ENCODE peak calls at places on chromosomes 13 and 19, in ten cellular contexts. J is AG20443; G is activated naive CD8-positive, alpha-beta T cell treated with anti-CD3 and anti-CD28 coated beads for 36 hours; B is lower leg skin; S is left ventricle myocardium inferior; L is WERI-Rb-1; K is stimulated activated CD8-positive, alpha-beta memory T cell treated with anti-CD3 and anti-CD28 coated beads, Interleukin-2, amount 100 ng/mL, for 1 hour; E is MCF 10A; V is CD4-positive, CD25-positive, alpha-beta regulatory T cell; C is stimulated activated CD4-positive, alpha-beta T cell treated with anti-CD3 and anti-CD28 coated beads, Interleukin-1b, Interleukin-23, amount 100 ng/mL, for 24 hours. T is an unnamed sample.

GRCh38 chr19:8085606-8086464 is 33.3 kb downstream of the CCL25 start:
- DNase-seq in C (no peak), G (no peak), S (no peak), V (no peak), B (no peak), K (no peak), J (no peak), L (peak), E (no peak), T (no peak)

GRCh38 chr19:45542234-45542668 is 35.0 kb downstream of the VASP start:
- DNase-seq in L (no peak), C (no peak), S (no peak), V (no peak), J (no peak), B (no peak), E (no peak), K (no peak), G (no peak), T (no peak)

GRCh38 chr19:3123956-3124355 is 11.9 kb upstream of the GNA15 start:
- DNase-seq in J (no peak), V (no peak), C (no peak), K (no peak), E (no peak), B (no peak), L (no peak), S (no peak), G (no peak), T (no peak)

GRCh38 chr13:42478531-42479156 is 95.3 kb upstream of the TNFSF11 start:
- DNase-seq in V (peak), K (no peak), E (peak), B (no peak), S (no peak), G (no peak), L (no peak), J (no peak), C (no peak), T (no peak)

GRCh38 chr19:16585808-16586476 is 13.7 kb upstream of the SLC35E1 start:
- DNase-seq in C (no peak), K (no peak), J (no peak), L (no peak), G (peak), E (no peak), B (no peak), S (no peak), V (no peak), T (peak)

GRCh38 chr13:75437582-75438318 is 44.2 kb downstream of the TBC1D4 start:
- DNase-seq in S (no peak), C (no peak), L (no peak), K (no peak), E (no peak), B (no peak), V (no peak), J (peak), G (no peak), T (no peak)

GRCh38 chr19:19595171-19595701 is 23.3 kb downstream of the PBX4 start:
- DNase-seq in J (peak), L (no peak), G (no peak), S (no peak), C (no peak), K (no peak), V (no peak), E (peak), B (peak), T (peak)

GRCh38 chr13:32150794-32151193 is 119.2 kb downstream of the FRY start:
- DNase-seq in J (peak), V (no peak), E (no peak), G (no peak), C (no peak), B (no peak), L (no peak), S (peak), K (no peak), T (no peak)

GRCh38 chr19:1027020-1027952 is 878 bp downstream of the CNN2 start:
- DNase-seq in S (peak), J (no peak), K (no peak), B (no peak), E (peak), L (peak), C (no peak), G (peak), V (peak), T (peak)

GRCh38 chr19:4077800-4078683 is 11.3 kb upstream of the ZBTB7A start:
- DNase-seq in K (peak), E (peak), L (no peak), V (peak), S (peak), C (no peak), G (peak), B (no peak), J (peak), T (peak)

GRCh38 chr13:31038834-31039552 is 106.5 kb downstream of the TEX26 start:
- DNase-seq in V (no peak), G (peak), C (no peak), B (no peak), S (no peak), L (no peak), K (no peak), J (no peak), E (peak), T (peak)

GRCh38 chr13:72959643-72960042 is 99.2 kb upstream of the KLF5 start:
- DNase-seq in J (no peak), B (no peak), E (peak), L (no peak), G (no peak), K (no peak), V (no peak), S (no peak), C (no peak), T (no peak)

GRCh38 chr13:34124912-34125311 is 307.0 kb downstream of the RFC3 start:
- DNase-seq in L (no peak), K (no peak), C (no peak), V (no peak), E (no peak), J (no peak), S (no peak), G (no peak), B (no peak), T (no peak)

GRCh38 chr19:14383898-14384669 is 2.8 kb downstream of the ADGRE5 start:
- DNase-seq in E (peak), K (peak), V (no peak), L (no peak), B (no peak), C (no peak), G (peak), J (peak), S (no peak), T (no peak)

GRCh38 chr13:39370554-39370953 is 232.4 kb downstream of the LHFPL6 start:
- DNase-seq in J (peak), L (no peak), E (no peak), C (no peak), V (no peak), G (no peak), B (no peak), K (no peak), S (peak), T (no peak)

GRCh38 chr19:47156861-47157454 is 26.3 kb downstream of the SAE1 start:
- DNase-seq in L (no peak), B (no peak), S (no peak), J (no peak), V (peak), C (no peak), K (no peak), E (no peak), G (no peak), T (no peak)

GRCh38 chr19:45484273-45484945 is 12.4 kb downstream of the RTN2 start:
- DNase-seq in L (no peak), V (no peak), J (no peak), C (no peak), G (no peak), K (no peak), E (peak), B (no peak), S (no peak), T (no peak)

GRCh38 chr13:49063526-49063925 is 87.8 kb downstream of the FNDC3A start:
- DNase-seq in L (no peak), V (no peak), E (peak), J (no peak), S (no peak), B (no peak), C (no peak), G (no peak), K (no peak), T (no peak)

GRCh38 chr19:55673889-55674288 is 1.1 kb upstream of the EPN1 start:
- DNase-seq in J (no peak), C (no peak), E (no peak), B (no peak), S (no peak), V (no peak), L (no peak), K (no peak), G (no peak), T (no peak)

GRCh38 chr13:51298812-51299211 is 40.7 kb upstream of the SERPINE3 start:
- DNase-seq in L (no peak), V (no peak), G (no peak), B (no peak), C (no peak), S (no peak), J (no peak), K (no peak), E (no peak), T (no peak)

GRCh38 chr19:40613669-40614594 is 12.8 kb downstream of the LTBP4 start:
- DNase-seq in J (peak), L (no peak), S (peak), K (peak), E (no peak), B (peak), V (peak), G (peak), C (peak), T (peak)